ENCODE peak calls at places on chromosomes 16 and 17, in seven cellular contexts. One of them, this sample, is unnamed.

GRCh38 chr17:42520540-42520951 is 15.5 kb upstream of the NAGLU start:
- DNase-seq in RWPE1: no peak
- DNase-seq in aorta: peak; percentile 31
- DNase-seq in progenitor cell of endocrine pancreas: no peak
- DNase-seq in mesothelial cell of epicardium: no peak
- DNase-seq in stimulated activated CD8-positive, alpha-beta memory T cell treated with anti-CD3 and anti-CD28 coated beads, Interleukin-7, amount 100 ng/mL, for 1 hour: no peak
- DNase-seq in cortex of kidney: no peak
- DNase-seq in this sample: no peak

GRCh38 chr17:76432712-76433336 is 20.1 kb downstream of the UBE2O start:
- DNase-seq in aorta: no peak
- DNase-seq in RWPE1: no peak
- DNase-seq in stimulated activated CD8-positive, alpha-beta memory T cell treated with anti-CD3 and anti-CD28 coated beads, Interleukin-7, amount 100 ng/mL, for 1 hour: no peak
- DNase-seq in progenitor cell of endocrine pancreas: no peak
- DNase-seq in cortex of kidney: no peak
- DNase-seq in mesothelial cell of epicardium: no peak
- DNase-seq in this sample: no peak

GRCh38 chr16:88703486-88704309 is 2.5 kb downstream of the RNF166 start:
- DNase-seq in stimulated activated CD8-positive, alpha-beta memory T cell treated with anti-CD3 and anti-CD28 coated beads, Interleukin-7, amount 100 ng/mL, for 1 hour: peak; percentile 59
- DNase-seq in aorta: peak; percentile 81
- DNase-seq in cortex of kidney: no peak
- DNase-seq in progenitor cell of endocrine pancreas: no peak
- DNase-seq in mesothelial cell of epicardium: no peak
- DNase-seq in RWPE1: no peak
- DNase-seq in this sample: no peak

GRCh38 chr17:27417596-27418365 is 38.5 kb upstream of the KSR1 start:
- DNase-seq in RWPE1: no peak
- DNase-seq in aorta: no peak
- DNase-seq in progenitor cell of endocrine pancreas: no peak
- DNase-seq in cortex of kidney: no peak
- DNase-seq in mesothelial cell of epicardium: no peak
- DNase-seq in stimulated activated CD8-positive, alpha-beta memory T cell treated with anti-CD3 and anti-CD28 coated beads, Interleukin-7, amount 100 ng/mL, for 1 hour: no peak
- DNase-seq in this sample: no peak

GRCh38 chr16:71854369-71854948 is 8.7 kb downstream of the ATXN1L start:
- DNase-seq in aorta: no peak
- DNase-seq in mesothelial cell of epicardium: no peak
- DNase-seq in stimulated activated CD8-positive, alpha-beta memory T cell treated with anti-CD3 and anti-CD28 coated beads, Interleukin-7, amount 100 ng/mL, for 1 hour: no peak
- DNase-seq in RWPE1: no peak
- DNase-seq in cortex of kidney: no peak
- DNase-seq in progenitor cell of endocrine pancreas: no peak
- DNase-seq in this sample: no peak

GRCh38 chr17:62163847-62164246 is 98.8 kb upstream of the MED13 start:
- DNase-seq in aorta: no peak
- DNase-seq in mesothelial cell of epicardium: no peak
- DNase-seq in cortex of kidney: no peak
- DNase-seq in stimulated activated CD8-positive, alpha-beta memory T cell treated with anti-CD3 and anti-CD28 coated beads, Interleukin-7, amount 100 ng/mL, for 1 hour: no peak
- DNase-seq in RWPE1: no peak
- DNase-seq in progenitor cell of endocrine pancreas: no peak
- DNase-seq in this sample: no peak

GRCh38 chr16:19203374-19203966 is 35.4 kb downstream of the SYT17 start:
- DNase-seq in aorta: no peak
- DNase-seq in mesothelial cell of epicardium: no peak
- DNase-seq in cortex of kidney: no peak
- DNase-seq in RWPE1: no peak
- DNase-seq in stimulated activated CD8-positive, alpha-beta memory T cell treated with anti-CD3 and anti-CD28 coated beads, Interleukin-7, amount 100 ng/mL, for 1 hour: no peak
- DNase-seq in progenitor cell of endocrine pancreas: no peak
- DNase-seq in this sample: no peak

GRCh38 chr17:76700627-76701470 is 9.9 kb downstream of the MXRA7 start:
- DNase-seq in mesothelial cell of epicardium: no peak
- DNase-seq in progenitor cell of endocrine pancreas: no peak
- DNase-seq in cortex of kidney: no peak
- DNase-seq in stimulated activated CD8-positive, alpha-beta memory T cell treated with anti-CD3 and anti-CD28 coated beads, Interleukin-7, amount 100 ng/mL, for 1 hour: no peak
- DNase-seq in aorta: peak; percentile 74
- DNase-seq in RWPE1: peak; percentile 73
- DNase-seq in this sample: no peak

GRCh38 chr17:9470171-9470570 is 105.4 kb downstream of the STX8 start:
- DNase-seq in stimulated activated CD8-positive, alpha-beta memory T cell treated with anti-CD3 and anti-CD28 coated beads, Interleukin-7, amount 100 ng/mL, for 1 hour: no peak
- DNase-seq in progenitor cell of endocrine pancreas: no peak
- DNase-seq in mesothelial cell of epicardium: no peak
- DNase-seq in RWPE1: no peak
- DNase-seq in cortex of kidney: no peak
- DNase-seq in aorta: no peak
- DNase-seq in this sample: no peak

GRCh38 chr17:62085511-62086408 is 20.7 kb upstream of the MED13 start:
- DNase-seq in stimulated activated CD8-positive, alpha-beta memory T cell treated with anti-CD3 and anti-CD28 coated beads, Interleukin-7, amount 100 ng/mL, for 1 hour: no peak
- DNase-seq in aorta: no peak
- DNase-seq in progenitor cell of endocrine pancreas: no peak
- DNase-seq in mesothelial cell of epicardium: no peak
- DNase-seq in cortex of kidney: no peak
- DNase-seq in RWPE1: no peak
- DNase-seq in this sample: no peak

GRCh38 chr16:87047221-87048037 is 269.8 kb downstream of the C16orf95 start:
- DNase-seq in progenitor cell of endocrine pancreas: no peak
- DNase-seq in cortex of kidney: no peak
- DNase-seq in stimulated activated CD8-positive, alpha-beta memory T cell treated with anti-CD3 and anti-CD28 coated beads, Interleukin-7, amount 100 ng/mL, for 1 hour: no peak
- DNase-seq in RWPE1: no peak
- DNase-seq in aorta: no peak
- DNase-seq in mesothelial cell of epicardium: no peak
- DNase-seq in this sample: no peak

GRCh38 chr17:2796164-2797140 is at the start of gene RAP1GAP2:
- DNase-seq in RWPE1: no peak
- DNase-seq in progenitor cell of endocrine pancreas: no peak
- DNase-seq in mesothelial cell of epicardium: no peak
- DNase-seq in cortex of kidney: no peak
- DNase-seq in stimulated activated CD8-positive, alpha-beta memory T cell treated with anti-CD3 and anti-CD28 coated beads, Interleukin-7, amount 100 ng/mL, for 1 hour: no peak
- DNase-seq in aorta: peak; percentile 85
- DNase-seq in this sample: no peak

GRCh38 chr16:165218-165538 is 600 bp upstream of the HBM start:
- DNase-seq in stimulated activated CD8-positive, alpha-beta memory T cell treated with anti-CD3 and anti-CD28 coated beads, Interleukin-7, amount 100 ng/mL, for 1 hour: no peak
- DNase-seq in aorta: no peak
- DNase-seq in cortex of kidney: no peak
- DNase-seq in mesothelial cell of epicardium: no peak
- DNase-seq in RWPE1: no peak
- DNase-seq in progenitor cell of endocrine pancreas: no peak
- DNase-seq in this sample: no peak

GRCh38 chr16:18803569-18804462 is 2.5 kb upstream of the ARL6IP1 start:
- DNase-seq in RWPE1: no peak
- DNase-seq in cortex of kidney: no peak
- DNase-seq in aorta: no peak
- DNase-seq in stimulated activated CD8-positive, alpha-beta memory T cell treated with anti-CD3 and anti-CD28 coated beads, Interleukin-7, amount 100 ng/mL, for 1 hour: no peak
- DNase-seq in progenitor cell of endocrine pancreas: no peak
- DNase-seq in mesothelial cell of epicardium: no peak
- DNase-seq in this sample: no peak

GRCh38 chr17:71052971-71053370 is 883.6 kb downstream of the KCNJ2 start:
- DNase-seq in progenitor cell of endocrine pancreas: no peak
- DNase-seq in mesothelial cell of epicardium: no peak
- DNase-seq in stimulated activated CD8-positive, alpha-beta memory T cell treated with anti-CD3 and anti-CD28 coated beads, Interleukin-7, amount 100 ng/mL, for 1 hour: no peak
- DNase-seq in cortex of kidney: no peak
- DNase-seq in aorta: no peak
- DNase-seq in RWPE1: no peak
- DNase-seq in this sample: no peak

GRCh38 chr16:13012591-13012990 is 111.2 kb downstream of the SHISA9 start:
- DNase-seq in progenitor cell of endocrine pancreas: no peak
- DNase-seq in cortex of kidney: no peak
- DNase-seq in aorta: no peak
- DNase-seq in RWPE1: no peak
- DNase-seq in stimulated activated CD8-positive, alpha-beta memory T cell treated with anti-CD3 and anti-CD28 coated beads, Interleukin-7, amount 100 ng/mL, for 1 hour: no peak
- DNase-seq in mesothelial cell of epicardium: no peak
- DNase-seq in this sample: no peak

GRCh38 chr17:55735784-55736405 is 13.2 kb upstream of the TMEM100 start:
- DNase-seq in aorta: no peak
- DNase-seq in RWPE1: no peak
- DNase-seq in cortex of kidney: no peak
- DNase-seq in mesothelial cell of epicardium: no peak
- DNase-seq in stimulated activated CD8-positive, alpha-beta memory T cell treated with anti-CD3 and anti-CD28 coated beads, Interleukin-7, amount 100 ng/mL, for 1 hour: no peak
- DNase-seq in progenitor cell of endocrine pancreas: no peak
- DNase-seq in this sample: no peak